ENCODE peak calls at places on chromosomes 2 and 18, in six cellular contexts. S is cardiac muscle cell, E is HFF-Myc, J is tibial nerve, I is mammary epithelial cell, A is sigmoid colon. F is an unnamed sample.

GRCh38 chr18:65235966-65236634 is 514.7 kb upstream of the CDH7 start:
- DNase-seq in S (no peak), E (no peak), J (no peak), I (peak), A (no peak), F (no peak)

GRCh38 chr2:225894240-225894980 is 494.9 kb downstream of the NYAP2 start:
- DNase-seq in S (no peak), E (peak), J (no peak), I (peak), A (no peak), F (no peak)

GRCh38 chr2:20447437-20448245 is 767 bp downstream of the RHOB start:
- DNase-seq in S (peak), E (no peak), J (no peak), I (peak), A (peak), F (peak)

GRCh38 chr2:71496156-71496770 is 42.9 kb downstream of the DYSF start:
- DNase-seq in S (no peak), E (no peak), J (no peak), I (no peak), A (no peak), F (peak)

GRCh38 chr2:62794791-62795190 is 89.3 kb downstream of the EHBP1 start:
- DNase-seq in S (no peak), E (no peak), J (no peak), I (peak), A (no peak), F (no peak)

GRCh38 chr2:241636182-241636982 is 576 bp downstream of the THAP4 start:
- DNase-seq in S (peak), E (no peak), J (no peak), I (peak), A (peak), F (peak)

GRCh38 chr2:229370484-229370883 is 99.4 kb upstream of the PID1 start:
- DNase-seq in S (no peak), E (no peak), J (no peak), I (no peak), A (no peak), F (no peak)

GRCh38 chr2:1360132-1360531 is 53.1 kb upstream of the TPO start:
- DNase-seq in S (no peak), E (no peak), J (no peak), I (no peak), A (no peak), F (no peak)

GRCh38 chr2:191479680-191480023 is 198.3 kb upstream of the NABP1 start:
- DNase-seq in S (no peak), E (no peak), J (no peak), I (no peak), A (no peak), F (no peak)

GRCh38 chr2:102350118-102350793 is 5.3 kb upstream of the IL18R1 start:
- DNase-seq in S (no peak), E (no peak), J (no peak), I (no peak), A (no peak), F (no peak)

GRCh38 chr2:43877782-43878464 is 39.2 kb downstream of the ABCG8 start:
- DNase-seq in S (peak), E (peak), J (no peak), I (peak), A (no peak), F (no peak)

GRCh38 chr2:164621761-164622105 is 451 bp upstream of the GRB14 start:
- DNase-seq in S (no peak), E (no peak), J (no peak), I (peak), A (no peak), F (no peak)

GRCh38 chr2:174846941-174847938 is 83.0 kb upstream of the CHRNA1 start:
- DNase-seq in S (peak), E (peak), J (no peak), I (peak), A (no peak), F (no peak)

GRCh38 chr2:134491796-134492441 is 226.9 kb downstream of the TMEM163 start:
- DNase-seq in S (peak), E (no peak), J (no peak), I (peak), A (no peak), F (no peak)

GRCh38 chr18:78957140-78957539 is 22.5 kb upstream of the SALL3 start:
- DNase-seq in S (no peak), E (no peak), J (no peak), I (no peak), A (no peak), F (no peak)

GRCh38 chr2:203705184-203705583 is 1.3 kb upstream of the CD28 start:
- DNase-seq in S (no peak), E (no peak), J (no peak), I (no peak), A (no peak), F (no peak)

GRCh38 chr2:119837759-119838158 is 78.0 kb downstream of the PTPN4 start:
- DNase-seq in S (no peak), E (no peak), J (no peak), I (peak), A (no peak), F (no peak)

GRCh38 chr18:50074404-50074803 is 120.5 kb downstream of the MYO5B start:
- DNase-seq in S (no peak), E (no peak), J (no peak), I (no peak), A (no peak), F (no peak)

GRCh38 chr2:201546576-201546975 is 95.0 kb downstream of the STRADB start:
- DNase-seq in S (no peak), E (peak), J (no peak), I (no peak), A (no peak), F (no peak)
- H3K4me3 ChIP-seq in S (no peak), E (no peak), J (no peak), I (no peak), A (no peak), F (no peak)

GRCh38 chr2:236719192-236719635 is 149.6 kb downstream of the ACKR3 start:
- DNase-seq in S (no peak), E (no peak), J (no peak), I (no peak), A (no peak), F (no peak)
- TF ChIP-seq CTCF in S (no peak), E (no peak), J (no peak), I (no peak), A (no peak), F (no peak)

GRCh38 chr2:99543247-99543646 is 53.4 kb upstream of the REV1 start:
- DNase-seq in S (no peak), E (no peak), J (no peak), I (no peak), A (no peak), F (no peak)

GRCh38 chr2:99550368-99550767 is 60.6 kb upstream of the REV1 start:
- DNase-seq in S (no peak), E (no peak), J (no peak), I (no peak), A (no peak), F (no peak)

GRCh38 chr2:99544608-99545007 is 54.8 kb upstream of the REV1 start:
- DNase-seq in S (no peak), E (no peak), J (no peak), I (no peak), A (no peak), F (no peak)

GRCh38 chr2:99545066-99545465 is 55.2 kb upstream of the REV1 start:
- DNase-seq in S (peak), E (no peak), J (no peak), I (no peak), A (no peak), F (no peak)

DNA sequence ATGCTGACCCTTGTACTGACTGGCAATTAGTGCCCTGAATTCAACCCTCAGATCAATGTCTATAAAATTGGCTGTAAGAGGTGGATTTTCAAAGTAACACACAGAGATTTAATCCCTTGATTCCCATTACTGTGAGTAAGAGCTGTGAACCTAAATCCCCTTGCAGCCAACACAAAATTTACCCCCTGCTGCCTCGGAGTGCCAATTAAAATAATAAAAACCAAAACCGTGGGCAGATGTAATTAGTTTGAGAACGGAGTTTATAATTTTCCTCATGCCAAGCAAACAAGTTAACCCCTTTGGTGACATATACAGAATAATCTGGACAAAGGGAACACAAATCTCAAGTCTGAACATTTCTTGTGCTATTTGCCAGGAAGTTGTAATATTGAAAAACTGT is 55.8 kb upstream of the REV1 start:
- DNase-seq in S (no peak), E (no peak), J (no peak), I (no peak), A (no peak), F (no peak)
- H3K4me3 ChIP-seq in S (no peak), E (no peak), J (no peak), I (no peak), A (no peak), F (no peak)

DNA sequence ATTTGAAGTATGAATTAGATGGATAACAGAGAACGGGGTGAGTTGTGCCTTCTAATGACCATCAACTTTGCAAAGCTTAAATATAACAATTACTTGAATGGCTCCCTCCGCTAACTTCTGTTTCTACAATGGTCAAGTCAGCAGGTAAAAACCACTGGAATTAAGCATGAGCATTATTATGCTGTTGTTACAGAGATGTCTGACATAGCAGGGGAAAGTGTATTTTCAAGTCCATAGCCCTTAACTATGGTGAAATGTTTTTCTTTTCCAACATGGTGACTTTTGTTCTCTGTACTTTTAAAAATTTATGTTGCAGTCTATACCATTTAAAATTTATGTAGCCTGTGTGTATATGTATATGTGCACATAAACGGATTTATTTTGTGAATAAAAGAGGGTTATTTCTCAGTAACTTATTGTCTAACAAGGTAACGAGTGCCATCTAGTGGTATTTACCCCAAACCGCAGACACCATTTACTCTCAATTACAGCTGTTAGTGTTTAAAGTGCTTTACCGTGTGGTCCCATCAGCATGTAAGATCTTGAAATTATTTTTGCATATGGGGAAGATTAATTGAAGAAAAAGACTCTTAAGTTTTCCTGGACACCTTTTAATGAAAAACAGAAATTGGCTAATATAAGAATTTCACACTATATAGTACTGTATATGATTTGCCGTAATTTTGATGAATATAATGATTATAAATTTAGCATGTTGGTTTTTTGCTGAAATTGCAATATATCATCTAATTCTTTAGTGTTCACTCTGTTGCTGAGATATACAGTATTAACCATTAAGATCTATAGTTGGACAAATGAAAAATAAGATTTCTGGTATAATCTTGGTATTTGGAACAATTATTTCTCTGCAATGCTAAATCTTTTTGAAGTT is 78.2 kb downstream of the UBE2E3 start:
- DNase-seq in S (peak), E (no peak), J (no peak), I (peak), A (no peak), F (no peak)
- TF ChIP-seq CTCF in S (peak), E (peak), J (peak), I (peak), A (no peak), F (peak)

GRCh38 chr2:64654993-64655666 is 1.4 kb upstream of the SERTAD2 start:
- DNase-seq in S (no peak), E (no peak), J (no peak), I (no peak), A (no peak), F (no peak)
- H3K4me3 ChIP-seq in S (peak), E (peak), J (peak), I (peak), A (peak), F (peak)

GRCh38 chr18:56294484-56295183 is 343.8 kb downstream of the TXNL1 start:
- DNase-seq in S (no peak), E (no peak), J (no peak), I (no peak), A (no peak), F (no peak)

GRCh38 chr18:56302161-56302560 is 336.2 kb downstream of the TXNL1 start:
- DNase-seq in S (no peak), E (no peak), J (no peak), I (no peak), A (no peak), F (no peak)

GRCh38 chr18:56299740-56300139 is 338.7 kb downstream of the TXNL1 start:
- DNase-seq in S (no peak), E (no peak), J (no peak), I (no peak), A (no peak), F (no peak)

GRCh38 chr18:56296381-56296780 is 342.0 kb downstream of the TXNL1 start:
- DNase-seq in S (no peak), E (no peak), J (no peak), I (no peak), A (no peak), F (no peak)

DNA sequence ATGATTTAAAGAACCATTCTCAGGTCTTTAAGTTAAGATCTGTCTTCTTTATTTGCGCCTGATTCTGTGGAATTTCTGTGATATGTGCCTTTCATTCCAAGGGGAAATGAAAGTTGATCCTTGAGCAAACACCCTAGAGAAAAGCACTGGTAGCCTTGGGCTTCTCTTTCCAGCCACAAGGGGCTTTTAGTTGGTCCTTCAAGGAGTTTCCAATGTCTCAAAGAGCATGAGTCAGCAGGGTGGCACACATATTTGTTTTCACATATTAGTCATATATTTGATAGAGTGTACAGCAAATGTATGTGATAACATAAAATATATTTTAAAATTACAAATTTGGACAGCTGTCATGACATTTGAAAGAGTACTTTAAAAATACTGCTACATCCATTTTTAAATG is 339.5 kb downstream of the TXNL1 start:
- DNase-seq in S (no peak), E (no peak), J (no peak), I (peak), A (no peak), F (no peak)
- TF ChIP-seq CTCF in S (peak), E (peak), J (no peak), I (peak), A (no peak), F (no peak)

DNA sequence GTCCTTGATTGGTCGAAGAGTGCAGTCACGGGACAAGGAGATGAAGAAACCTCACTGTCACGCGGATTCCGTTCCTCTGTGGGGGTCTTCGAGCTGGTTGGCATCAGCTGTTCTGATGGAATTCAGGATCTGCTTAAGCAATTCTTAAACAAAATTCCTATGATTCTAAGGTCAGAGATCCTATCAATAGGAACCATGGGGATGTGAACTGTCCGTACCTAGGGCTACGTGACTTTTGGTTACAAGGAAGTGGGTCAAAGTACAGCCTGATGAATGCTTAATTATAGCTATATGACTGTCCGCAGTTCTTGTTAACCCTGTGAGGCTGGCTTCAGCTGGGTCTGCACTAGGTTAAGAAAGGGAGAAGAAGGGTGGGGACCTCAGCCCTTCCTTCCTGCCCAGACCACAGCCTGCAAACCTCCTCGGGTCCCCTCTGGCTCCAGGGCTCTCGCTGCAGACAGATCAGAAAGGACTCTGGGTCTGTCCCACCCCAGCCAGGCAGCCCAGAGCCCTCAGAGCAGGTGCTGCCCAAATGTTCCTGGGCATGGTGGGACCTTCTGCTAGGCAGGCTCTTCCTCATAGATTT is 44.2 kb upstream of the TAF1B start:
- DNase-seq in S (no peak), E (no peak), J (no peak), I (no peak), A (no peak), F (no peak)
- H3K4me3 ChIP-seq in S (no peak), E (no peak), J (no peak), I (no peak), A (no peak), F (no peak)

GRCh38 chr2:110876167-110876999 is 144.0 kb downstream of the ACOXL start:
- DNase-seq in S (no peak), E (no peak), J (no peak), I (no peak), A (no peak), F (no peak)
- TF ChIP-seq CTCF in S (no peak), E (peak), J (no peak), I (peak), A (no peak), F (no peak)

DNA sequence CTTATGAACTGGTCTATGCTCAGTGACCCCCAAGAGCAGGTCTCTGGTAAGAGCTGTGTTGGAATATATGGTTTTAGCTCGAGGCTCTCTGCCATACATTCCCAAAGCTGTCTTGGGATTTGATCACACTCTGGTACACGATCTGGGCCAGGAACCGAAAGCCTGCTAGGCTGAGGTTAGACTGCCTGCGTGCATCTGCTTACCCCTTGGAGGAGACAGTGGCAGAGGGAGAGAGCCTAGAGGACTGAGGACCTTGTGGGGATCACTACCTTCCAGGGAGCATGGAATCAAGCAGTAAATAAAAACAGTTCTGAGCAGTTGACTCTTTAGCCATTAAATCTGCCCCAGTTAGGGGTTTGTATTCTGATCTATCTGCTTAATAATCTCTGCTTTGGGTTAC is 63.7 kb downstream of the ZNF532 start:
- DNase-seq in S (no peak), E (no peak), J (no peak), I (no peak), A (no peak), F (no peak)
- H3K4me3 ChIP-seq in S (no peak), E (no peak), J (no peak), I (no peak), A (no peak), F (no peak)

F was measured in upper lobe of right lung.